ENCODE peak calls at places on chromosomes 4 and X, in nine cellular contexts. K is testis; N is body of pancreas; Z is heart left ventricle; Y is kidney; E is K562; L is CD8-positive, alpha-beta T cell; U is heart right ventricle; M is BE2C. D is an unnamed sample. For H3K4me1, the result is how much of the 10 kb centered on the place peaks cover.

GRCh38 chr4:123526511-123526910 is 129.9 kb downstream of the SPRY1 start:
- DNase-seq in K (no peak), N (no peak), Z (no peak), Y (no peak), E (no peak), L (no peak), U (no peak), M (no peak), D (no peak)

GRCh38 chr4:5979981-5980380 is 38.2 kb downstream of the C4orf50 start:
- DNase-seq in K (no peak), N (peak), Z (no peak), Y (no peak), E (no peak), L (no peak), U (no peak), M (peak), D (no peak)

GRCh38 chrX:8731579-8732395 is at the start of gene ANOS1:
- DNase-seq in K (peak), N (peak), Z (peak), Y (peak), E (no peak), L (no peak), U (peak), M (peak), D (no peak)

GRCh38 chr4:7261174-7261573 is 68.8 kb downstream of the SORCS2 start:
- DNase-seq in K (no peak), N (no peak), Z (no peak), Y (peak), E (no peak), L (no peak), U (no peak), M (no peak), D (no peak)

GRCh38 chr4:785332-786073 is 40.4 kb downstream of the CPLX1 start:
- DNase-seq in K (no peak), N (no peak), Z (no peak), Y (peak), E (no peak), L (no peak), U (no peak), M (no peak), D (no peak)

GRCh38 chr4:137994858-137995257 is 247.3 kb downstream of the SLC7A11 start:
- DNase-seq in K (no peak), N (no peak), Z (no peak), Y (no peak), E (no peak), L (no peak), U (no peak), M (no peak), D (no peak)

GRCh38 chr4:17636696-17637351 is 22.4 kb downstream of the MED28 start:
- DNase-seq in K (peak), N (peak), Z (peak), Y (peak), E (peak), L (peak), U (peak), M (peak), D (peak)

GRCh38 chr4:81471361-81472248 is at the start of gene RASGEF1B:
- DNase-seq in K (peak), N (peak), Z (peak), Y (peak), E (peak), L (peak), U (peak), M (peak), D (peak)

GRCh38 chr4:76208005-76208765 is 5.4 kb downstream of the SCARB2 start:
- DNase-seq in K (peak), N (peak), Z (peak), Y (peak), E (no peak), L (no peak), U (peak), M (peak), D (peak)

GRCh38 chr4:19936471-19936870 is 315.2 kb upstream of the SLIT2 start:
- DNase-seq in K (no peak), N (no peak), Z (no peak), Y (no peak), E (no peak), L (no peak), U (no peak), M (no peak), D (no peak)

GRCh38 chr4:76364763-76365162 is 56.2 kb downstream of the CCDC158 start:
- DNase-seq in K (no peak), N (no peak), Z (no peak), Y (no peak), E (no peak), L (no peak), U (no peak), M (peak), D (no peak)

GRCh38 chr4:23815351-23815750 is 74.5 kb downstream of the PPARGC1A start:
- DNase-seq in K (no peak), N (no peak), Z (no peak), Y (no peak), E (no peak), L (no peak), U (no peak), M (no peak), D (no peak)

GRCh38 chrX:8841911-8842310 is 40.7 kb upstream of the FAM9A start:
- DNase-seq in K (no peak), N (no peak), Z (no peak), Y (no peak), E (no peak), L (no peak), U (no peak), M (no peak), D (no peak)

GRCh38 chr4:1207157-1207470 is 34.7 kb upstream of the SPON2 start:
- DNase-seq in K (no peak), N (peak), Z (no peak), Y (peak), E (no peak), L (no peak), U (peak), M (peak), D (no peak)

GRCh38 chr4:31360786-31361185 is 640.6 kb downstream of the PCDH7 start:
- DNase-seq in K (no peak), N (no peak), Z (no peak), Y (no peak), E (no peak), L (no peak), U (no peak), M (no peak), D (no peak)

GRCh38 chr4:8257854-8258253 is 11.7 kb upstream of the HTRA3 start:
- DNase-seq in K (no peak), N (no peak), Z (no peak), Y (no peak), E (no peak), L (no peak), U (no peak), M (no peak), D (no peak)

GRCh38 chr4:89404530-89404929 is 96.9 kb upstream of the GPRIN3 start:
- DNase-seq in K (no peak), N (no peak), Z (no peak), Y (no peak), E (no peak), L (no peak), U (no peak), M (no peak), D (peak)

GRCh38 chrX:119721487-119721886 is 28.5 kb upstream of the SEPTIN6 start:
- DNase-seq in K (no peak), N (no peak), Z (no peak), Y (no peak), E (no peak), L (no peak), U (no peak), M (no peak), D (no peak)

GRCh38 chr4:8910822-8911310 is 39.2 kb upstream of the HMX1 start:
- DNase-seq in K (peak), N (no peak), Z (no peak), Y (no peak), E (no peak), L (peak), U (no peak), M (no peak), D (no peak)

GRCh38 chr4:15714616-15715015 is 11.8 kb downstream of the BST1 start:
- DNase-seq in K (no peak), N (no peak), Z (peak), Y (no peak), E (peak), L (no peak), U (no peak), M (no peak), D (no peak)

GRCh38 chr4:65670331-65671031 is at the start of gene EPHA5:
- DNase-seq in K (peak), N (peak), Z (peak), Y (peak), E (no peak), L (no peak), U (peak), M (peak), D (peak)

GRCh38 chr4:168515222-168516011 is 18.6 kb downstream of the PALLD start:
- DNase-seq in K (no peak), N (peak), Z (peak), Y (no peak), E (no peak), L (no peak), U (peak), M (peak), D (no peak)

GRCh38 chr4:82525287-82525898 is 36.4 kb downstream of the TMEM150C start:
- DNase-seq in K (no peak), N (no peak), Z (no peak), Y (no peak), E (no peak), L (no peak), U (no peak), M (no peak), D (no peak)

GRCh38 chr4:104490770-104491395 is 3.8 kb downstream of the CXXC4 start:
- DNase-seq in K (peak), N (peak), Z (peak), Y (peak), E (peak), L (peak), U (peak), M (peak), D (peak)

GRCh38 chr4:155403886-155404285 is 27.1 kb upstream of the MAP9 start:
- DNase-seq in K (no peak), N (no peak), Z (no peak), Y (no peak), E (no peak), L (no peak), U (no peak), M (no peak), D (no peak)

GRCh38 chrX:96591418-96591817 is 93.2 kb upstream of the DIAPH2 start:
- DNase-seq in K (peak), N (peak), Z (no peak), Y (no peak), E (no peak), L (no peak), U (no peak), M (no peak), D (no peak)

GRCh38 chrX:67563469-67564448 is 19.9 kb downstream of the AR start:
- DNase-seq in K (peak), N (peak), Z (peak), Y (no peak), E (no peak), L (no peak), U (no peak), M (no peak), D (no peak)

GRCh38 chr4:65893957-65894755 is 223.9 kb upstream of the EPHA5 start:
- DNase-seq in K (no peak), N (no peak), Z (no peak), Y (no peak), E (no peak), L (no peak), U (no peak), M (no peak), D (no peak)

GRCh38 chr4:68079918-68080317 is 49.8 kb downstream of the TMPRSS11F start:
- DNase-seq in K (no peak), N (no peak), Z (no peak), Y (no peak), E (no peak), L (no peak), U (no peak), M (no peak), D (no peak)

GRCh38 chr4:186554485-186554884 is 882 bp downstream of the MTNR1A start:
- DNase-seq in K (peak), N (peak), Z (no peak), Y (no peak), E (no peak), L (no peak), U (no peak), M (no peak), D (peak)

GRCh38 chr4:186557061-186557460 is 1.7 kb upstream of the MTNR1A start:
- DNase-seq in K (no peak), N (no peak), Z (no peak), Y (no peak), E (no peak), L (no peak), U (no peak), M (no peak), D (no peak)

GRCh38 chr4:186560647-186561046 is 5.3 kb upstream of the MTNR1A start:
- DNase-seq in K (no peak), N (no peak), Z (no peak), Y (no peak), E (no peak), L (no peak), U (no peak), M (no peak), D (no peak)

GRCh38 chr4:186554890-186555827 is at the start of gene MTNR1A:
- DNase-seq in K (peak), N (peak), Z (no peak), Y (no peak), E (no peak), L (no peak), U (no peak), M (no peak), D (no peak)

GRCh38 chr4:186557486-186557885 is 2.1 kb upstream of the MTNR1A start:
- DNase-seq in K (no peak), N (no peak), Z (no peak), Y (no peak), E (no peak), L (no peak), U (no peak), M (no peak), D (no peak)
- H3K4me1 ChIP-seq in K (under half), N (under half), Z (under half), Y (under half), E (under half), L (under half), U (under half), M (under half), D (under half)

GRCh38 chrX:43753637-43754036 is 97.5 kb downstream of the MAOA start:
- DNase-seq in K (no peak), N (no peak), Z (no peak), Y (no peak), E (no peak), L (no peak), U (no peak), M (no peak), D (no peak)

GRCh38 chrX:43750248-43750676 is 94.2 kb downstream of the MAOA start:
- DNase-seq in K (peak), N (peak), Z (peak), Y (no peak), E (peak), L (peak), U (no peak), M (peak), D (peak)

GRCh38 chrX:43758044-43758443 is 101.9 kb downstream of the MAOA start:
- DNase-seq in K (no peak), N (no peak), Z (no peak), Y (no peak), E (no peak), L (no peak), U (no peak), M (no peak), D (no peak)

DNA sequence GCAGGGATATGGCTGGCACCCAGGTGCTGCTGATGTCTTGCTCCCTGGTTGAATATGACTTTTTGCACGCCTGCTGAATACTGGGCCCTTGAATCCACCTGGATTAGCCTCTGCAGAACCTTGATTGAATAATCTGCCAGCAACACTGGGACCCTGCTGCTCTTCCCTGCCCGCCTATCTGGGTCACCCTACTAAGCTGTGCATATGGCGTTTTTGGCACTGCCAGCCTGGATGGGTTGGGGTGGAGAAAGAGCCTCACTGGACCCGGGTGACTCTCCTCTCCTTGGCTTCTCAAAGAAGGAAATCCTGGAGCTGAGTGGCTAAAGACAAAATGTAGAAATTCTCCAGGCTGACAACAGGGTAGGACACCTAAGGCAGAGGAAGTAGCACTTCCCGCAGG is 100.0 kb downstream of the MAOA start:
- DNase-seq in K (no peak), N (no peak), Z (no peak), Y (no peak), E (no peak), L (no peak), U (no peak), M (no peak), D (no peak)
- H3K4me1 ChIP-seq in K (under half), N (under half), Z (under half), Y (under half), E (under half), L (under half), U (under half), M (under half), D (under half)

DNA sequence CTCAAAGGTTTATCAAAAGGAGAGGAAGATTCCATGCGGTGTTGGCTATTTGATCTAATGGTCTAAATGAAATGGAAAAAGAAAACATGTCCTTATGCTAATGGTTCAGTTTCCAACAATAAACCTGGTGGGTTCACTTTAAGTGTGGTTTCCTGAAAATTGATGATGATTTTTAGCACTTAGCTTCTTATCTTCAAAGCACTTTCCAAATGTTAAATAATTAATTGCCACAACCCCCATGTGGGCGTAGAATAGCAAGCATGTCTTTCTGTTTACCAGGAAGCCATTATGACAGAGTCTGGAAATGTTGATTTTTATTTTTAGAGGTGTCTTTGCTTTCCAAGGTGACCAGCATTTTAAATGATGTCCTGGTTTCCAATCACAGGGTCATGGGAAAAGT is 134.8 kb upstream of the SLC4A4 start:
- DNase-seq in K (no peak), N (no peak), Z (no peak), Y (no peak), E (no peak), L (no peak), U (no peak), M (no peak), D (no peak)
- H3K4me1 ChIP-seq in K (under half), N (under half), Z (under half), Y (under half), E (under half), L (under half), U (under half), M (under half), D (under half)

DNA sequence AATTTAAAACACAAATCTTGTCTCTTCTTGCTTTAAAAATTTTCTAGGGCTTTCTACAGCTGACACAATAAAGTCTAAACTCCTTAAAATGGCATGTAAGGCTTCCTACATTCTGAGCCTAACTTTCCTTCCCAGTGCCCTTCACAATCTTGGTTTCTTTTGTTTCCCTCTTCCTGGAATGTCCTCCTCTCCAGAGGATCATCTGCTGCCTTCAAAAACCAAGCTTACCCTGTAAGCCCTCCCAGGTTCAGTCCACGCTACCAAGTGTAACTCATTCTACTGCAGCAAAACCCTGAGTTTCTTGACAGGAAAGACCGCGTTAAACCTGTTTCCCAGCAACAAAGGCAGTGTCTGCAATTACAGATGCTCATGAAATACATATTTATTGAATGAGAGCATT is 91.3 kb downstream of the SHISA3 start:
- DNase-seq in K (no peak), N (no peak), Z (no peak), Y (no peak), E (no peak), L (no peak), U (no peak), M (no peak), D (peak)
- H3K4me1 ChIP-seq in K (under half), N (under half), Z (under half), Y (under half), E (under half), L (under half), U (under half), M (under half), D (under half)

D was measured in small intestine.